ENCODE peak calls at places on chromosomes 7 and 10, in six cellular contexts. U is stomach, S is cardiac muscle cell, W is IMR-90, V is PC-3, P is pancreas. C is an unnamed sample.

GRCh38 chr7:2779086-2779485 is 65.0 kb downstream of the GNA12 start:
- DNase-seq in U (no peak), S (no peak), W (no peak), V (peak; percentile 11), P (no peak), C (no peak)

GRCh38 chr10:73262105-73262730 is 9.8 kb upstream of the MRPS16 start:
- DNase-seq in U (no peak), S (no peak), W (peak; percentile 74), V (peak; percentile 100), P (no peak), C (no peak)

GRCh38 chr10:119431034-119431767 is 111.3 kb downstream of the RGS10 start:
- DNase-seq in U (no peak), S (no peak), W (no peak), V (no peak), P (no peak), C (no peak)

GRCh38 chr7:71682181-71682580 is 550.2 kb downstream of the GALNT17 start:
- DNase-seq in U (no peak), S (no peak), W (no peak), V (no peak), P (no peak), C (no peak)

GRCh38 chr7:27083646-27084045 is 12.2 kb downstream of the HOXA1 start:
- DNase-seq in U (no peak), S (no peak), W (no peak), V (no peak), P (no peak), C (no peak)

GRCh38 chr10:121734517-121735137 is 136.4 kb upstream of the FGFR2 start:
- DNase-seq in U (no peak), S (peak; percentile 48), W (no peak), V (peak; percentile 37), P (no peak), C (no peak)

GRCh38 chr7:867001-867405 is 9.4 kb upstream of the GET4 start:
- DNase-seq in U (peak; percentile 86), S (no peak), W (peak; percentile 97), V (no peak), P (no peak), C (no peak)

GRCh38 chr7:16293669-16294425 is 127.5 kb downstream of the CRPPA start:
- DNase-seq in U (no peak), S (no peak), W (no peak), V (peak; percentile 66), P (no peak), C (no peak)

GRCh38 chr10:17873946-17874345 is 64.8 kb downstream of the MRC1 start:
- DNase-seq in U (no peak), S (no peak), W (no peak), V (no peak), P (no peak), C (no peak)

GRCh38 chr10:101214446-101215396 is 14.5 kb downstream of the LBX1 start:
- DNase-seq in U (peak; percentile 65), S (peak; percentile 86), W (peak; percentile 32), V (peak; percentile 73), P (peak; percentile 59), C (peak; percentile 83)

GRCh38 chr7:117587931-117588330 is 108.1 kb downstream of the CFTR start:
- DNase-seq in U (no peak), S (no peak), W (peak; percentile 2), V (no peak), P (no peak), C (no peak)

GRCh38 chr10:119149157-119149556 is 16.4 kb downstream of the SFXN4 start:
- DNase-seq in U (no peak), S (no peak), W (no peak), V (no peak), P (no peak), C (no peak)

GRCh38 chr10:113051456-113051855 is 101.4 kb downstream of the TCF7L2 start:
- DNase-seq in U (no peak), S (no peak), W (peak; percentile 43), V (no peak), P (no peak), C (no peak)

GRCh38 chr7:73850781-73851207 is 8.5 kb upstream of the METTL27 start:
- DNase-seq in U (no peak), S (no peak), W (peak; percentile 99), V (peak; percentile 93), P (no peak), C (no peak)

GRCh38 chr7:27161214-27161720 is 4.1 kb downstream of the HOXA9 start:
- DNase-seq in U (no peak), S (no peak), W (no peak), V (no peak), P (no peak), C (no peak)

GRCh38 chr7:54749200-54749599 is 9.8 kb downstream of the SEC61G start:
- DNase-seq in U (no peak), S (no peak), W (no peak), V (peak; percentile 24), P (no peak), C (no peak)

GRCh38 chr10:126251778-126252407 is 136.4 kb downstream of the ADAM12 start:
- DNase-seq in U (no peak), S (no peak), W (no peak), V (no peak), P (no peak), C (no peak)

GRCh38 chr7:7918736-7919448 is 49.7 kb upstream of the GLCCI1 start:
- DNase-seq in U (no peak), S (no peak), W (peak; percentile 20), V (no peak), P (no peak), C (no peak)

GRCh38 chr7:17448479-17449423 is 150.3 kb downstream of the AHR start:
- DNase-seq in U (no peak), S (no peak), W (peak; percentile 62), V (peak; percentile 70), P (no peak), C (no peak)

GRCh38 chr7:116500071-116500853 is 724 bp downstream of the CAV2 start:
- DNase-seq in U (peak; percentile 29), S (peak; percentile 26), W (peak; percentile 50), V (peak; percentile 64), P (no peak), C (peak; percentile 37)

GRCh38 chr7:155921804-155922506 is 109.7 kb upstream of the SHH start:
- DNase-seq in U (peak; percentile 90), S (no peak), W (no peak), V (peak; percentile 88), P (peak; percentile 49), C (no peak)

GRCh38 chr10:23064288-23065114 is 30.9 kb upstream of the MSRB2 start:
- DNase-seq in U (no peak), S (no peak), W (no peak), V (no peak), P (no peak), C (no peak)

GRCh38 chr10:27258838-27259532 is 18.4 kb upstream of the ACBD5 start:
- DNase-seq in U (peak; percentile 31), S (peak; percentile 58), W (no peak), V (no peak), P (no peak), C (peak; percentile 39)

GRCh38 chr10:18610517-18610916 is 40.9 kb downstream of the NSUN6 start:
- DNase-seq in U (no peak), S (no peak), W (peak; percentile 87), V (peak; percentile 87), P (no peak), C (no peak)

GRCh38 chr7:89777499-89777898 is 376.8 kb upstream of the STEAP1 start:
- DNase-seq in U (no peak), S (no peak), W (no peak), V (no peak), P (no peak), C (no peak)

GRCh38 chr7:150665075-150665794 is 20.3 kb upstream of the GIMAP2 start:
- DNase-seq in U (no peak), S (no peak), W (no peak), V (peak; percentile 7), P (no peak), C (no peak)

GRCh38 chr10:31757374-31757773 is 171.3 kb downstream of the ARHGAP12 start:
- DNase-seq in U (no peak), S (no peak), W (no peak), V (no peak), P (no peak), C (no peak)

GRCh38 chr7:98646465-98646864 is 29.4 kb downstream of the NPTX2 start:
- DNase-seq in U (no peak), S (no peak), W (no peak), V (no peak), P (no peak), C (no peak)

GRCh38 chr7:43314379-43315158 is 202.1 kb downstream of the HECW1 start:
- DNase-seq in U (no peak), S (no peak), W (no peak), V (no peak), P (no peak), C (no peak)
- TF ChIP-seq CTCF in U (no peak), S (no peak), W (no peak), V (no peak), P (no peak), C (no peak)

GRCh38 chr7:141477866-141478265 is 73.3 kb upstream of the AGK start:
- DNase-seq in U (no peak), S (no peak), W (no peak), V (peak; percentile 4), P (no peak), C (no peak)
- H3K27ac ChIP-seq in U (no peak overlapping the region), S (no peak overlapping the region), W (no peak overlapping the region), V (no peak overlapping the region), P (no peak overlapping the region), C (no peak overlapping the region)

DNA sequence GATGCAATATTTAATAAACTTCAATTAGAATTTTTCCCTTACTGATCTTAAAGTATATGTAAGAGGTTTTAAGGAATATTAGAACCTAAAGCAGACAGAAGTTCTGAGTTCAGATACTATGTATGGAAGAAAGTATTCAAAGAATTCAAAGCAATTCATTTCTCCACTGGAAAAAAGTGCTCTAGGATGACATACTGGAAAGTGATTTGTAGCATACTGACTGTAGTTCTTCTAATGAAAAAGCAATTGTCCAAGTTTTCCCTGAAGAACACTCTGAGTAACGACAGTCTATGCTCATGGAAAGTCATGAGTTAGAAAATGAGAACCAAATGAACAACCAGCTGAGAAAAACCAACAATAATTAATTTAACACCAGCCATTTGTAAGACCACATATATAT is 180.8 kb upstream of the SLC26A5 start:
- DNase-seq in U (no peak), S (no peak), W (peak; percentile 34), V (no peak), P (no peak), C (no peak)
- TF ChIP-seq CTCF in U (no peak), S (no peak), W (no peak), V (no peak), P (no peak), C (no peak)

DNA sequence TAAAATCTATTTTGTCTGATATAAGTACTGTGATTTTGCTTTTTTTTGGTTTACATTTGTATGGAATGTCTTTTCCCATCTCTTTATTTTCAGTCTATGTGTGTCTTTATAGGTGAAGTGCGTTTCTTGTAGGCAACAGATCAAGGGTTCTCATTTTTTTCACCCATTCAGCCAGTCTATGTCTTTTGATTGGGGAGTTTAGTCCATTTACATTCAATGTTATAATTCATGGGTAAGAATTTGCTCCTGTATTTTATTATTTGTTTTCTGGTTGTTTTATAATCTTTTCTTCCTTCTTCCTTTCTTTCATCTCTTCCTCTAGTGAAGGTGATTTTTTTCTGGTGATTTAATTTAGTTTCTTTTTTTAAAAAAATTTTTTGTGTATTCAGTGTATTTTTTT is 104.8 kb upstream of the TMEM229A start:
- DNase-seq in U (no peak), S (no peak), W (no peak), V (no peak), P (no peak), C (no peak)
- H3K27ac ChIP-seq in U (no peak overlapping the region), S (no peak overlapping the region), W (no peak overlapping the region), V (no peak overlapping the region), P (no peak overlapping the region), C (no peak overlapping the region)

GRCh38 chr7:92833024-92833765 is 3.2 kb downstream of the CDK6 start:
- DNase-seq in U (peak; percentile 92), S (peak; percentile 85), W (peak; percentile 74), V (peak; percentile 82), P (peak; percentile 89), C (peak; percentile 88)
- TF ChIP-seq CTCF in U (no peak), S (peak; percentile 77), W (peak; percentile 58), V (peak; percentile 79), P (peak; percentile 88), C (peak; percentile 81)